ENCODE peak calls at places on chromosomes 6 and 20, in four cellular contexts. F, T, K and H are unnamed samples.

GRCh38 chr6:2891768-2892170 is 11.3 kb downstream of the SERPINB9 start:
- DNase-seq in F (peak), K (no peak), T (no peak), H (no peak)

GRCh38 chr20:63658749-63659187 is 656 bp downstream of the RTEL1 start:
- DNase-seq in F (no peak), K (no peak), T (peak), H (no peak)

GRCh38 chr20:58980711-58981563 is at the start of gene NELFCD:
- DNase-seq in K (peak), F (no peak), T (peak), H (peak)

GRCh38 chr6:5763407-5763806 is 243.3 kb downstream of the NRN1 start:
- DNase-seq in K (no peak), T (peak), F (no peak), H (no peak)

GRCh38 chr6:24910331-24910849 is 25.4 kb downstream of the RIPOR2 start:
- DNase-seq in F (no peak), T (peak), K (no peak), H (no peak)

GRCh38 chr20:53678990-53679596 is 85.5 kb upstream of the ZNF217 start:
- DNase-seq in T (no peak), F (no peak), K (no peak), H (no peak)

GRCh38 chr20:12790856-12791255 is 217.9 kb upstream of the SPTLC3 start:
- DNase-seq in T (no peak), F (no peak), K (no peak), H (no peak)

GRCh38 chr6:44717431-44717830 is 329.9 kb downstream of the CDC5L start:
- DNase-seq in K (no peak), F (no peak), T (no peak), H (no peak)

GRCh38 chr6:33620584-33621395 is at the start of gene ITPR3:
- DNase-seq in K (peak), F (peak), T (peak), H (peak)

GRCh38 chr6:33622456-33623431 is 1.6 kb downstream of the ITPR3 start:
- DNase-seq in T (peak), K (no peak), F (peak), H (no peak)

GRCh38 chr6:33620158-33620583 is 951 bp upstream of the ITPR3 start:
- DNase-seq in T (peak), F (no peak), K (no peak), H (peak)

GRCh38 chr6:33623895-33624381 is 2.8 kb downstream of the ITPR3 start:
- DNase-seq in F (no peak), T (peak), K (no peak), H (no peak)

DNA sequence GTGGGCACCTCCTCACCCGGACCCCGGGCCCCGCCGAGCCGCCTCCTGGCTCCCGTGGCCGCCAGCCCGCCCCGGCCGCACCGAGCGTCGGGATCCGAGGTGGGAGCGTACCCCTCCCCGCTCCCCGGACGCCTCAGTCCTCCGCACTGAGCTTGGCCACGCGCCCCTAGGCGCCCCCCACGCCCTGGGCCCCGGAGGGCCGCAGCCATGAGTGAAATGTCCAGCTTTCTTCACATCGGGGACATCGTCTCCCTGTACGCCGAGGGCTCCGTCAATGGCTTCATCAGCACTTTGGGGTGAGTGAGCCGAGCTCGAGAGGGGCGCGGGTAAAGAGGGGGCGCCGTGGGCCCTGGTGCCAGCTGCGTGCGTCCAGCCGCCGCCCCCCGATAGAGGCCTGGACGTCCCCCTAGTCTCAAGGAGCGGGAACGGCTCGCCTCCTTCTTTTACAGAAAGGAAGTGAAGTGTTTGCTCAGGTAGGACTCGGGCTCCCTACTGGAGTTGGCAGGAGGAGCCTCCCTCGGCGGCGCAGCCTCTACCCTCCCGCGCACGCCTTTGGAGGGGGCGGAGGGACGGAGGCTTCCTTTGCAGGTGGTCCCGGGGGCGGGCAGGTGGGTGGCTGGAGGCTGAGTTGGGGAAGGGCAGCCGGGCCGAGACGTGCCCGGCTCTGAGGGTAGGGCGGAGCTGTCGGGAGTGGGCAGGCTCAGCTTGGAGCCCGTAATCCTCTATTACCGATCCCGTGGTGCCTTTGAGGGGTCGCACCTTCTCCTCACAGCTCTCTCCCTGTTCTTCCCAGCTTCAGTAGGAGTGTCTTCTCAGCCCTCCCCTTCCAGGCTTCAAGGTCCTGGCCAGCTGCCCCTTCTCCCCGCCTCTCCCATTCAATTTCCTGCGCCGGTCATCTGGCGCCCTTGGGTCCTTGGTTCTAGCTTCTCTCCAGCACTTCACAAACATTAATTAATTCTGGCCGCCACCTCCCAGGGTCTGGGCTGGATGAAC is 570 bp downstream of the ITPR3 start:
- DNase-seq in T (peak), F (no peak), K (no peak), H (peak)
- TF ChIP-seq EZH2 in T (no peak), F (no peak), K (no peak), H (no peak)

DNA sequence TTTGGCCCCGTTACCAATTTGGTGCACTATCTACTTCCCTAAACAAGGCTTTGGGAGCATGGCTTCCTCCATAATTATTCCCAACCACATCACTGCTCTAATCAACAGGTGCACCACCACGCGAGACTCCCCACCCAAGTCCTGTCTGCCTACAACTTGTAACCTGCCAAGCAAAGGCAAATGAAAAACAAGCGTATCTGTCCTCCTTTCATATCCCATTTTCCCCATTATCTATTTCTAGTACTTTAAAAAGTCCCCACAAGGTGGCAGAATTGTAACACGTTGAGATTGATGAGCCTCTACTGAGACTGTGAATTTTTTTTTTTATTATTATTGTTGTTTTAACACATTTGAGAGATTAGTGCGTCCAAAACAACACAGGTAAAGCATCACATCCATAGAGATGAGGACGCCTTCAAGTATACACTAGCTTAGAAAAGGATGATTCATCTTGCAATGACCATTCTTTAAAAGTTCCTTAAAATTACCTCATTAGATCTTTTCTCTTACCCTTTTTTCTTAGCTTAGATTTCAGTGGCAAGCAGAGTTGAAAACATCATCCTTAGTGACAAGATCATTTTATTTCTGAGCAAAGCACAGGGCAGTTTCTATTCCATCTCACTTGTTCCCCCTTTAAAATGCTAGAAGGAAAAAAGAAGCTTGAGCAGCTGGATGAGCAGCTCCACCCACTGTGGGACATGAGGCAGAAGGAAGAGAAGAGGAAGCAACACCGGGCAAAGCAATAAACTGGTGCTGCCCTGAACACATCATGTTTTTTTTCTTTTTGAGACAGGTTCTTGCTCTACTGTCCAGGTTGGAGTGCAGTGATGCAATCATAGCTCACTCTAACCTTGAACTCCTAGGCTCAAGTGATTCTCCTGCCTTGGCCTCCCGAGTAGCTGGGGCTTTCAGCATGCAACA is 210.8 kb downstream of the ARHGAP18 start:
- DNase-seq in F (no peak), K (peak), T (peak), H (peak)
- H3K4me3 ChIP-seq in F (no peak), K (no peak), T (peak), H (no peak)

GRCh38 chr6:43493833-43494232 is 16.3 kb downstream of the LRRC73 start:
- DNase-seq in F (no peak), T (no peak), K (no peak), H (no peak)
- H3K27ac ChIP-seq in F (no peak), T (no peak), K (no peak), H (no peak)

GRCh38 chr6:10414766-10415592 is at the start of gene TFAP2A:
- DNase-seq in F (no peak), K (no peak), T (peak), H (no peak)
- TF ChIP-seq EZH2 in F (no peak), K (no peak), T (peak), H (no peak)

DNA sequence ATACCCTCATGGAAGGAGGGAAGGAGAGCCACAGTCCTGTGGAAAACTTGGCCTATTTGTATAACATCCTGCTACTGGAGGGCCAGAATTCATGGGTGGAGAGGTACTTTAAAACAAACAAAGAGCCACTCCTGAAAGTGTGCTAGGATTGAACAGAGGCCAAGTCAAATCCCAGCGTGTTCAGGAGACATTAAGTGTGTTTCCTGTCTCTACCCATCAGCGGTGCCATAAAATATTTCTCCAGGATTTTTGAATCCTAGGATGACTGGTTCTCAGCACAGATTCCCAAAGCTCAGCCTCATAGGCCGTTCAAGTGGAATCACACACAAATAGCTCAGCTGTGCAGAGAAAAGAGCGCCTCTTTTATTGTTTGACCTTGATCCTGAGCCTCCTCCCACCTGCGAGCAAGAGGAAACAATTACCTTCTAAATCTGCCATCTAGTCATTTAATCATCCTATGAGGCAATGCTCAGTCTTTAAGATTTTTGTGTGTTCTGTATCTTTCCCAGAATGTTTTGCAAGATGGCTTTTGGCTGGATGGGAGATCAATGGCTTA is 31.8 kb upstream of the RALGAPA2 start:
- DNase-seq in T (no peak), K (no peak), F (no peak), H (no peak)
- H3K4me3 ChIP-seq in T (no peak), K (no peak), F (no peak), H (no peak)

DNA sequence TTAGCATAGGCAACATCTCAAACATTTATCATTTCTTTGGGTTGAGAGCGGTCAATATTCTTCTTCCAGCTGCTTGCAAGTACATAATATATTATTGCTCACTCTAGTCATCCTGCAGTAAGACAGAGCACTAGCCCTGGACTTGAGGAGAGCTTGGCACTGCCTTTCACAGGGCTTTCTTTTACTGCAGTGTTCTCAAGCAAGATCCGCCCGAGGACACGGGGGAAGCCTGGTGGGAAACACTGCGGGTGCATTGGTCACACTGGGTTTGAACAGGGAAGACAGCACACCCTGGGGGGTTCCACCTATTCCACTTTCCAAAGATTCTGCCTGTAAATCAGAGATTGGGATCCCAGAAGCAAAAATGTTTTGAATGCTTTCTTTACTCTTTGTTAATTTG is 48.2 kb upstream of the QKI start:
- DNase-seq in K (no peak), F (no peak), T (no peak), H (no peak)
- H3K27ac ChIP-seq in K (no peak), F (no peak), T (no peak), H (no peak)

GRCh38 chr6:11775791-11776409 is 2.7 kb downstream of the ADTRP start:
- DNase-seq in F (no peak), T (no peak), K (no peak), H (no peak)
- TF ChIP-seq EZH2 in F (no peak), T (no peak), K (no peak), H (no peak)

DNA sequence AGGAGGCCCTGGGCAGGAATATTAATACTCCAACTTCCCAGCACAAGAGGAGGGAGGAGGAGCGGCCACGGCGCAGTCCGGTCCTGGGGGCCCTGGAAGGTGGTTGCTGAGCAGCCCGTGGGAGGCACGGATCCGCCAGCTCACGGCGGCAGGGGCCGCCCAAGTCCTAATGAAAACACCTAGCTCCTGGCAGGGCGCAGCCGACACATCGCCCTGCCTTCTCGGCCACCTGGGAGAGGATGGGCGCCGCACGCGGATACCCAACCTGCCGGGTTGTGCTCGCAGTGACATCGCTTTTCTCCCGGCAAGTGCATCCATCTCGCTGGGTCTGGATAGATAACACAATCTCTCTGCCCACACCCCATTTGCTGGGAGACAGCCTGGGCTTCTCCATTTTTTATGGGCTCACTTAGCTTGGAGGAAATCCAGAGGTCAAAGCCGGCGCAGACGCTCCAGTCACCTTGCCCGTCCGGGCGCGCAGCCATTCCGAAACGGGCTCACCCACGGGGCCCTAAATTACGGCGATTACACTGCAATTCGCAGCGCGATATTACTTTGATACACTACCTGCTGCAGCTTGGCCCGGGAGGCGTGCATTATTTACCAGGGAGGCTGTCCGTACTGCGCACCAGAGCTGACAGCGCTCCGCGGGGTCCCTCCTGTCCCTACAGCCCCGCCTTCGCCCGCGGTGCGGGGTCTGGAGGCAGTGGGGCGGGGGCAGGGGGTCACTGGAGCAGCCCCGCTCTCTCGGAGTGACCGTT is 36.2 kb upstream of the CCDC167 start:
- DNase-seq in F (no peak), T (peak), K (no peak), H (no peak)
- H3K4me3 ChIP-seq in F (peak), T (peak), K (no peak), H (no peak)

GRCh38 chr6:42403415-42403814 is 48.3 kb downstream of the TRERF1 start:
- DNase-seq in K (no peak), F (no peak), T (peak), H (no peak)

GRCh38 chr6:42405025-42405424 is 46.7 kb downstream of the TRERF1 start:
- DNase-seq in F (no peak), K (no peak), T (peak), H (no peak)

GRCh38 chr6:42402184-42402583 is 49.5 kb downstream of the TRERF1 start:
- DNase-seq in T (peak), F (peak), K (peak), H (no peak)

GRCh38 chr6:42404494-42404893 is 47.2 kb downstream of the TRERF1 start:
- DNase-seq in F (no peak), T (peak), K (peak), H (no peak)

DNA sequence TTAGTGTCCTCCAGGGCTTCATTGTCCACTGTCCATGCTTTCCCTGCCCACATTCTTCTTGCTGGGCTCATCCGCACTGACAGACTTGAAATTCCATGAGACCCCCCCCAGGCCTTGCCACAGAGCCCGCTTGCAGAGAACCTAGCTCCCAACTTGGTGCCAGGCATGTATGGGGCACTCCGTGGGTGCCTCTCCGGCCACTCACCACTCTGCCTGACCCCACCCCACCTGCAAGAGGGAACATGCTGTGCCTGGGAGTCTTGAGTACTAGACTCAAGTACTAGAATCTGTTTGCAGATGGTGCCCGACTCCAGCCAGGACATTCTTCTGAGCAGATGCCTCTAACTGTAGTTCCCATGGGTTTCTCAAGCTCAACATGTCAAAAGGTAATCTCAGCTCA is 47.9 kb downstream of the TRERF1 start:
- DNase-seq in F (no peak), K (no peak), T (peak), H (no peak)
- H3K27ac ChIP-seq in F (no peak), K (peak), T (peak), H (no peak)

GRCh38 chr6:50713977-50714486 is 706 bp downstream of the TFAP2D start:
- DNase-seq in F (no peak), T (no peak), K (no peak), H (no peak)

GRCh38 chr6:50716887-50717509 is 3.7 kb downstream of the TFAP2D start:
- DNase-seq in F (no peak), K (no peak), T (no peak), H (no peak)

GRCh38 chr6:50713226-50713625 is at the start of gene TFAP2D:
- DNase-seq in T (no peak), F (no peak), K (no peak), H (no peak)

GRCh38 chr6:50712291-50712690 is 1.0 kb upstream of the TFAP2D start:
- DNase-seq in K (no peak), T (no peak), F (no peak), H (no peak)

DNA sequence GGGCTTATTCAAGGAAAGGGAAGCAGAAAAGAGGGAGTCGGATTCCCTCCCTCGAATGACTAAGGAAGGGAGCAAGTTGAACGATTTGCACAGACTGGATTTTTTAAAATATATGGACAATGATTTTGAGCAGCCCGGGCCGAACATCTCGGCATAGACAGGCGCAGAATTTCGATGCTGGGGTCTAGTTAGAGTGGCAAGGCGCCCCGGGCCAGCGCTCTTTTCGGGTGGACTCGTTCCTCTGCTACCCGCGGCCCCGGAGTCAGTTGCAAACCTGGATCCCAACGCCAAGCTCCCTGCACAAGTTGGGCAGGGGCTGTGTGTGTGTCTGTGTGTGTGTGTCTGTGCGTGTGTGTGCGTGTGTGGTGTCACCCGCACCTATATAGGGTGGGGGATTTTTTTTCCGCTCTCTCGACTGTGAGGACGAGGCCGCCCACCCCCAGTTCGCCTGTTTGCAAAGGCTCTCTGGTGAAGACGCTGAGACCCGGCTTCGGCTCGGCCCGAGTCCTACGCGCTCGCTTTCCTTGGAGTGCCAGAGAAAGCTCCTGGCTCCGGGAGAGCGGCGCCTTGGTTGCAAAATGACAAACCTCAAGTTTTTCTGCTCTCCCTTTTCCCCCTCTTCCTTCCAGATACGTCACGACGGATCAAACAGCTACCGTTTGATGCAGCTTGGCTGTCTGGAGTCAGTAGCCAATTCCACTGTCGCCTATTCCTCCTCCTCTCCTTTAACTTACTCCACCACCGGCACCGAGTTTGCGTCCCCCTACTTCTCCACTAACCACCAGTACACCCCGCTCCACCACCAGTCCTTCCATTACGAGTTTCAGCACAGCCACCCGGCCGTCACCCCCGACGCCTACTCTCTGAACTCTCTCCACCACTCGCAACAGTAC is 1.4 kb downstream of the TFAP2D start:
- DNase-seq in K (no peak), T (no peak), F (no peak), H (no peak)
- TF ChIP-seq EZH2 in K (no peak), T (peak), F (no peak), H (no peak)